ENCODE peak calls at places on chromosomes 11 and 22, in seven cellular contexts. Y, A, K, U, I, X and H are unnamed samples.

GRCh38 chr11:10730151-10730550 is 20.9 kb upstream of the CTR9 start:
- DNase-seq in Y (no peak), A (no peak), K (peak), U (no peak), I (no peak), X (peak), H (no peak)

GRCh38 chr22:31173386-31174145 is 13.6 kb downstream of the RNF185 start:
- DNase-seq in Y (no peak), A (peak), K (peak), U (no peak), I (peak), X (peak), H (no peak)

GRCh38 chr11:39807904-39808303 is 1651.5 kb downstream of the LRRC4C start:
- DNase-seq in Y (no peak), A (no peak), K (no peak), U (no peak), I (no peak), X (no peak), H (no peak)

GRCh38 chr11:76007179-76007578 is 192.2 kb downstream of the UVRAG start:
- DNase-seq in Y (no peak), A (peak), K (no peak), U (no peak), I (no peak), X (no peak), H (no peak)

GRCh38 chr11:3956038-3956437 is 100.6 kb downstream of the STIM1 start:
- DNase-seq in Y (no peak), A (no peak), K (no peak), U (no peak), I (no peak), X (no peak), H (no peak)

GRCh38 chr11:42049650-42050049 is 590.2 kb upstream of the LRRC4C start:
- DNase-seq in Y (no peak), A (no peak), K (no peak), U (no peak), I (no peak), X (no peak), H (no peak)

GRCh38 chr11:27646051-27646818 is 54.0 kb downstream of the BDNF start:
- DNase-seq in Y (no peak), A (peak), K (no peak), U (no peak), I (no peak), X (no peak), H (no peak)

GRCh38 chr22:43980579-43980978 is 25.3 kb downstream of the SAMM50 start:
- DNase-seq in Y (no peak), A (no peak), K (no peak), U (no peak), I (no peak), X (no peak), H (no peak)

GRCh38 chr11:120735035-120735434 is 223.5 kb downstream of the GRIK4 start:
- DNase-seq in Y (no peak), A (no peak), K (no peak), U (no peak), I (no peak), X (no peak), H (no peak)

GRCh38 chr22:45597460-45598192 is 74.0 kb upstream of the ATXN10 start:
- DNase-seq in Y (no peak), A (no peak), K (no peak), U (no peak), I (no peak), X (no peak), H (no peak)

GRCh38 chr11:6321961-6322362 is 1.7 kb upstream of the CAVIN3 start:
- DNase-seq in Y (no peak), A (peak), K (peak), U (no peak), I (no peak), X (no peak), H (peak)

GRCh38 chr11:100625041-100625440 is 62.0 kb upstream of the ARHGAP42 start:
- DNase-seq in Y (no peak), A (no peak), K (no peak), U (no peak), I (no peak), X (no peak), H (no peak)

GRCh38 chr11:100629671-100630070 is 57.4 kb upstream of the ARHGAP42 start:
- DNase-seq in Y (no peak), A (no peak), K (peak), U (no peak), I (peak), X (peak), H (no peak)

GRCh38 chr11:100619484-100619883 is 67.6 kb upstream of the ARHGAP42 start:
- DNase-seq in Y (no peak), A (peak), K (peak), U (no peak), I (peak), X (no peak), H (no peak)

GRCh38 chr11:100622404-100622803 is 64.7 kb upstream of the ARHGAP42 start:
- DNase-seq in Y (no peak), A (no peak), K (no peak), U (no peak), I (no peak), X (no peak), H (no peak)

DNA sequence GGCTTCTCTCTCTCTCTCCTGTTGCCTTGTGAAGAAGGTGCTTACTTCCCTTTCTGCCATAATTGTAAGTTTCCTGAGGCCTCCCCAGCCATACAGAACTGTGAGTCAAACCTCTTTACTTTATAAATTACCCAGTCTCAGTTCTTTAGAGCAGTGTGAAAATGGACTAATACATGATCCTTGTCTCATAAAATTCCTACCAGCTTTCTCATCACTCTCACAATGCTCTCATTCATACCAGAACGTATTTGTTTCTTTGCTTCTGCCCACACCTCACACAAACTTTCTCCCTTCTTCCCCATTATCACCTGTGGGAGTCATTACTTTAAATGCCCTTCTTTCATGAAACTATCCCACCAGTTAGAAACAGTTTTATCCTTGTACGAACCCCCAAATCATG is 62.7 kb upstream of the ARHGAP42 start:
- DNase-seq in Y (no peak), A (peak), K (no peak), U (no peak), I (no peak), X (peak), H (no peak)
- H3K23ac ChIP-seq in Y (no peak), A (no peak), K (no peak), U (no peak), I (no peak), X (no peak), H (no peak)

GRCh38 chr11:60265373-60266214 is 14.9 kb upstream of the MS4A4A start:
- DNase-seq in Y (no peak), A (peak), K (peak), U (no peak), I (peak), X (peak), H (peak)
- H3K23ac ChIP-seq in Y (no peak), A (no peak), K (no peak), U (no peak), I (no peak), X (no peak), H (no peak)

GRCh38 chr22:39178206-39179111 is 26.0 kb upstream of the CBX7 start:
- DNase-seq in Y (no peak), A (peak), K (peak), U (no peak), I (no peak), X (no peak), H (no peak)

GRCh38 chr22:39176673-39177455 is 24.4 kb upstream of the CBX7 start:
- DNase-seq in Y (peak), A (no peak), K (peak), U (no peak), I (no peak), X (peak), H (no peak)

GRCh38 chr22:39176067-39176621 is 23.7 kb upstream of the CBX7 start:
- DNase-seq in Y (peak), A (peak), K (peak), U (peak), I (peak), X (peak), H (peak)

GRCh38 chr22:39177791-39178190 is 25.3 kb upstream of the CBX7 start:
- DNase-seq in Y (no peak), A (no peak), K (no peak), U (no peak), I (no peak), X (no peak), H (no peak)

GRCh38 chr22:39177456-39177775 is 24.9 kb upstream of the CBX7 start:
- DNase-seq in Y (no peak), A (no peak), K (no peak), U (no peak), I (no peak), X (no peak), H (no peak)
- H3K23ac ChIP-seq in Y (no peak), A (peak), K (no peak), U (no peak), I (no peak), X (no peak), H (no peak)

DNA sequence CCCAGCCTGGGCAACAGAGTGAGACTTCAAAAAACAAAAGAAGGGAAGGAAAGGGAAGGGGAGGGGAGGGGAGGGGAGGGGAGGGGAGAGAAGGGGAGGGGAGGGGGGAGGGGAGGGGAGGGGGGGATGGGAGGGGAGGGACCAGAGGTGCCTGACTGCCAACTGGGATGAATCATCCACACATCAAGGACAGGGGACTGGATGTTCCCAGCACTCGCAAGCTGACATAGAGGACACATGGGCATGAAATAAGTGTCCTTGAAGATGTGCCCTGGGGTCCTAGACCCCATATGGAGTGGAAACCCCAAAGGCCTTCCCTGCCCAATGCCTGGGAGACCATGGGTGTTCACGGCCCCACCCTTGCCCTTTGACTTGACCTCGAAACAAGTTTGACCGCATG is 19.8 kb downstream of the TST start:
- DNase-seq in Y (peak), A (no peak), K (no peak), U (no peak), I (peak), X (no peak), H (no peak)
- H3K23ac ChIP-seq in Y (no peak), A (no peak), K (no peak), U (no peak), I (no peak), X (no peak), H (no peak)

GRCh38 chr11:86749376-86749775 is 51.0 kb upstream of the PRSS23 start:
- DNase-seq in Y (peak), A (no peak), K (no peak), U (no peak), I (peak), X (no peak), H (no peak)

GRCh38 chr11:86755196-86755595 is 45.1 kb upstream of the PRSS23 start:
- DNase-seq in Y (no peak), A (no peak), K (no peak), U (no peak), I (no peak), X (no peak), H (no peak)

GRCh38 chr11:86749861-86750401 is 50.4 kb upstream of the PRSS23 start:
- DNase-seq in Y (no peak), A (no peak), K (peak), U (no peak), I (no peak), X (no peak), H (no peak)

GRCh38 chr11:86758171-86758570 is 42.2 kb upstream of the PRSS23 start:
- DNase-seq in Y (no peak), A (no peak), K (no peak), U (no peak), I (no peak), X (no peak), H (no peak)

GRCh38 chr11:86753376-86753775 is 47.0 kb upstream of the PRSS23 start:
- DNase-seq in Y (no peak), A (no peak), K (no peak), U (no peak), I (no peak), X (no peak), H (no peak)
- H3K23ac ChIP-seq in Y (no peak), A (peak), K (no peak), U (no peak), I (no peak), X (no peak), H (no peak)

DNA sequence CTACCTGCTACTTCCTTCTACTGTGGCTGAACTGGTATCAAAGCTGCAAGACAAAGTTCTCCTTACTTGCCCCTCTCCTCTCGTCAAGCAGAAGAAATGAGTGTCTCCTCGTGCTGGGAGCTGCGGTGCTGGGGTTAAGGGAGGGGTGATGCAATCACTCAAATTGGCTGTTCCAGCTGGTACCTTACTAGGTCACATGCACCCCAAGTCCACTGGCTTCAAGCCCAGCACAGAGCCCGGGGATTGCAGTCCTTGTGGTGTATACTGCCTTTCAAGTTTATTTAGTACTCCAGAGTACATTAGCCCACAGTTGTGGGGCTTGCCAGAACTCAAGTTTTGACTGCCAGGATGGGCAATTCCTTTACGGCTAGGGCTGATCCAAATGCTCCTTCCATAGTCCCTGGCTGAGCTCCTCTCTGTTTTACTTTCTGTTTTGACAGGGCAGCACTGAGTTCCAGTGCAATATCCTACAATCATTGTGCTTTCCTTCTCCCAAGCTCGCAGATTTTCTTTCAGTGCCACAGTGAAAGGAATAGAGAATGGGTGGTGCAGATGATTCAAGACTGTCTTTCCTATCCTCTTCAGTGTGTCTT is 419.5 kb upstream of the CNTN5 start:
- DNase-seq in Y (no peak), A (no peak), K (no peak), U (no peak), I (no peak), X (no peak), H (no peak)
- H3K23ac ChIP-seq in Y (no peak), A (no peak), K (no peak), U (no peak), I (no peak), X (no peak), H (no peak)

GRCh38 chr22:40058265-40058664 is 63.5 kb downstream of the FAM83F start:
- DNase-seq in Y (no peak), A (no peak), K (no peak), U (no peak), I (no peak), X (no peak), H (no peak)

GRCh38 chr22:40056163-40056958 is 61.6 kb downstream of the FAM83F start:
- DNase-seq in Y (no peak), A (no peak), K (no peak), U (no peak), I (no peak), X (no peak), H (no peak)

GRCh38 chr22:40054486-40054885 is 59.7 kb downstream of the FAM83F start:
- DNase-seq in Y (no peak), A (no peak), K (no peak), U (no peak), I (no peak), X (no peak), H (no peak)

GRCh38 chr22:40055143-40055926 is 60.6 kb downstream of the FAM83F start:
- DNase-seq in Y (no peak), A (no peak), K (no peak), U (no peak), I (peak), X (peak), H (no peak)

DNA sequence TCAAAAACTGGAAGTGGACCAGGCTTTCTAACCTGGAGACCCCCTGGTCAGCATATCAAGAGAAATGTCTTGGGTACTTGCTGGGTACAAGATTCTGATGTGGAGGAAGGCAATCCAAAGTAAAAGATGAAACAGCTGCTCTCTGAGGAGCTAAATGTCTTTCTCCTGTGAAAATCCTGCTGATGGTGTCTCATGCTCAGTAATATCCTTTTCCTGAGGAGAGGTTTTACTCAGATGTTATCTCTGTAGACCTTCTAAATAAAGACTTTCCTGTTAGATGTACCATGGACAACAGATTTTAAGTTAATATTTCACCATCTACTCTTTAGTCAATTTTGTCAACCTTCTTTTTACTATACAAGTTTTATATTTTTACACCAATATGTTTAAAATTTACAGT is 62.9 kb downstream of the FAM83F start:
- DNase-seq in Y (no peak), A (no peak), K (no peak), U (no peak), I (no peak), X (no peak), H (no peak)
- H3K23ac ChIP-seq in Y (no peak), A (no peak), K (no peak), U (no peak), I (no peak), X (no peak), H (no peak)